ENCODE peak calls at places on chromosomes 6 and 20, in ten cellular contexts. One of them, this sample, is unnamed.

GRCh38 chr6:72272958-72273357 is 348.9 kb upstream of the KCNQ5 start:
- DNase-seq in activated T-helper 1 cell treated with Interleukin-2 at 50 U/mL for 16 hours: no peak
- DNase-seq in H54: no peak
- DNase-seq in lung: no peak
- DNase-seq in activated naive CD4-positive, alpha-beta T cell treated with anti-CD3 and anti-CD28 coated beads for 36 hours: no peak
- DNase-seq in iPS-NIHi11: no peak
- DNase-seq in astrocyte: peak; percentile 63
- DNase-seq in psoas muscle: no peak
- DNase-seq in stimulated activated CD8-positive, alpha-beta memory T cell treated with anti-CD3 and anti-CD28 coated beads, Interleukin-4, amount 100 ng/mL, for 24 hours: no peak
- DNase-seq in MCF 10A: no peak
- DNase-seq in this sample: no peak

GRCh38 chr6:52925919-52926792 is 16.7 kb upstream of the GSTA3 start:
- DNase-seq in activated T-helper 1 cell treated with Interleukin-2 at 50 U/mL for 16 hours: no peak
- DNase-seq in H54: no peak
- DNase-seq in lung: no peak
- DNase-seq in activated naive CD4-positive, alpha-beta T cell treated with anti-CD3 and anti-CD28 coated beads for 36 hours: no peak
- DNase-seq in iPS-NIHi11: no peak
- DNase-seq in astrocyte: no peak
- DNase-seq in psoas muscle: no peak
- DNase-seq in stimulated activated CD8-positive, alpha-beta memory T cell treated with anti-CD3 and anti-CD28 coated beads, Interleukin-4, amount 100 ng/mL, for 24 hours: no peak
- DNase-seq in MCF 10A: no peak
- DNase-seq in this sample: no peak

GRCh38 chr20:9508696-9509178 is 5.7 kb upstream of the LAMP5 start:
- DNase-seq in activated T-helper 1 cell treated with Interleukin-2 at 50 U/mL for 16 hours: no peak
- DNase-seq in H54: no peak
- DNase-seq in lung: no peak
- DNase-seq in activated naive CD4-positive, alpha-beta T cell treated with anti-CD3 and anti-CD28 coated beads for 36 hours: no peak
- DNase-seq in iPS-NIHi11: no peak
- DNase-seq in astrocyte: no peak
- DNase-seq in psoas muscle: no peak
- DNase-seq in stimulated activated CD8-positive, alpha-beta memory T cell treated with anti-CD3 and anti-CD28 coated beads, Interleukin-4, amount 100 ng/mL, for 24 hours: no peak
- DNase-seq in MCF 10A: no peak
- DNase-seq in this sample: no peak

GRCh38 chr6:28653876-28654275 is 128.2 kb downstream of the GPX5 start:
- DNase-seq in activated T-helper 1 cell treated with Interleukin-2 at 50 U/mL for 16 hours: no peak
- DNase-seq in H54: no peak
- DNase-seq in lung: no peak
- DNase-seq in activated naive CD4-positive, alpha-beta T cell treated with anti-CD3 and anti-CD28 coated beads for 36 hours: no peak
- DNase-seq in iPS-NIHi11: no peak
- DNase-seq in astrocyte: no peak
- DNase-seq in psoas muscle: no peak
- DNase-seq in stimulated activated CD8-positive, alpha-beta memory T cell treated with anti-CD3 and anti-CD28 coated beads, Interleukin-4, amount 100 ng/mL, for 24 hours: no peak
- DNase-seq in MCF 10A: peak; percentile 17
- DNase-seq in this sample: no peak

GRCh38 chr20:33017542-33017941 is 10.0 kb downstream of the BPIFB2 start:
- DNase-seq in activated T-helper 1 cell treated with Interleukin-2 at 50 U/mL for 16 hours: no peak
- DNase-seq in H54: no peak
- DNase-seq in lung: no peak
- DNase-seq in activated naive CD4-positive, alpha-beta T cell treated with anti-CD3 and anti-CD28 coated beads for 36 hours: no peak
- DNase-seq in iPS-NIHi11: no peak
- DNase-seq in astrocyte: no peak
- DNase-seq in psoas muscle: no peak
- DNase-seq in stimulated activated CD8-positive, alpha-beta memory T cell treated with anti-CD3 and anti-CD28 coated beads, Interleukin-4, amount 100 ng/mL, for 24 hours: no peak
- DNase-seq in MCF 10A: no peak
- DNase-seq in this sample: no peak

GRCh38 chr6:137033828-137034227 is 10.9 kb downstream of the IL20RA start:
- DNase-seq in activated T-helper 1 cell treated with Interleukin-2 at 50 U/mL for 16 hours: peak; percentile 16
- DNase-seq in H54: no peak
- DNase-seq in lung: no peak
- DNase-seq in activated naive CD4-positive, alpha-beta T cell treated with anti-CD3 and anti-CD28 coated beads for 36 hours: peak; percentile 62
- DNase-seq in iPS-NIHi11: no peak
- DNase-seq in astrocyte: peak; percentile 75
- DNase-seq in psoas muscle: no peak
- DNase-seq in stimulated activated CD8-positive, alpha-beta memory T cell treated with anti-CD3 and anti-CD28 coated beads, Interleukin-4, amount 100 ng/mL, for 24 hours: peak; percentile 38
- DNase-seq in MCF 10A: no peak
- DNase-seq in this sample: no peak

GRCh38 chr6:90241229-90241873 is 55.3 kb downstream of the BACH2 start:
- DNase-seq in activated T-helper 1 cell treated with Interleukin-2 at 50 U/mL for 16 hours: no peak
- DNase-seq in H54: no peak
- DNase-seq in lung: no peak
- DNase-seq in activated naive CD4-positive, alpha-beta T cell treated with anti-CD3 and anti-CD28 coated beads for 36 hours: no peak
- DNase-seq in iPS-NIHi11: peak; percentile 30
- DNase-seq in astrocyte: no peak
- DNase-seq in psoas muscle: no peak
- DNase-seq in stimulated activated CD8-positive, alpha-beta memory T cell treated with anti-CD3 and anti-CD28 coated beads, Interleukin-4, amount 100 ng/mL, for 24 hours: no peak
- DNase-seq in MCF 10A: no peak
- DNase-seq in this sample: no peak

GRCh38 chr6:42340516-42340915 is 111.2 kb downstream of the TRERF1 start:
- DNase-seq in activated T-helper 1 cell treated with Interleukin-2 at 50 U/mL for 16 hours: no peak
- DNase-seq in H54: no peak
- DNase-seq in lung: no peak
- DNase-seq in activated naive CD4-positive, alpha-beta T cell treated with anti-CD3 and anti-CD28 coated beads for 36 hours: peak; percentile 30
- DNase-seq in iPS-NIHi11: no peak
- DNase-seq in astrocyte: no peak
- DNase-seq in psoas muscle: no peak
- DNase-seq in stimulated activated CD8-positive, alpha-beta memory T cell treated with anti-CD3 and anti-CD28 coated beads, Interleukin-4, amount 100 ng/mL, for 24 hours: no peak
- DNase-seq in MCF 10A: no peak
- DNase-seq in this sample: no peak

GRCh38 chr6:131900231-131900630 is 50.9 kb downstream of the CCN2 start:
- DNase-seq in activated T-helper 1 cell treated with Interleukin-2 at 50 U/mL for 16 hours: no peak
- DNase-seq in H54: no peak
- DNase-seq in lung: no peak
- DNase-seq in activated naive CD4-positive, alpha-beta T cell treated with anti-CD3 and anti-CD28 coated beads for 36 hours: no peak
- DNase-seq in iPS-NIHi11: no peak
- DNase-seq in astrocyte: no peak
- DNase-seq in psoas muscle: no peak
- DNase-seq in stimulated activated CD8-positive, alpha-beta memory T cell treated with anti-CD3 and anti-CD28 coated beads, Interleukin-4, amount 100 ng/mL, for 24 hours: no peak
- DNase-seq in MCF 10A: no peak
- DNase-seq in this sample: no peak

GRCh38 chr6:33593414-33593727 is 13.3 kb upstream of the BAK1 start:
- DNase-seq in activated T-helper 1 cell treated with Interleukin-2 at 50 U/mL for 16 hours: no peak
- DNase-seq in H54: no peak
- DNase-seq in lung: no peak
- DNase-seq in activated naive CD4-positive, alpha-beta T cell treated with anti-CD3 and anti-CD28 coated beads for 36 hours: no peak
- DNase-seq in iPS-NIHi11: no peak
- DNase-seq in astrocyte: no peak
- DNase-seq in psoas muscle: no peak
- DNase-seq in stimulated activated CD8-positive, alpha-beta memory T cell treated with anti-CD3 and anti-CD28 coated beads, Interleukin-4, amount 100 ng/mL, for 24 hours: no peak
- DNase-seq in MCF 10A: no peak
- DNase-seq in this sample: no peak

GRCh38 chr20:1830240-1830639 is 65.0 kb upstream of the SIRPA start:
- DNase-seq in activated T-helper 1 cell treated with Interleukin-2 at 50 U/mL for 16 hours: no peak
- DNase-seq in H54: peak; percentile 97
- DNase-seq in lung: peak; percentile 38
- DNase-seq in activated naive CD4-positive, alpha-beta T cell treated with anti-CD3 and anti-CD28 coated beads for 36 hours: no peak
- DNase-seq in iPS-NIHi11: no peak
- DNase-seq in astrocyte: peak; percentile 97
- DNase-seq in psoas muscle: peak; percentile 79
- DNase-seq in stimulated activated CD8-positive, alpha-beta memory T cell treated with anti-CD3 and anti-CD28 coated beads, Interleukin-4, amount 100 ng/mL, for 24 hours: no peak
- DNase-seq in MCF 10A: peak; percentile 90
- DNase-seq in this sample: no peak